ENCODE peak calls at places on chromosomes 1 and 21, in five cellular contexts. One of them, this sample, is unnamed.

GRCh38 chr1:184388671-184389292 is 2.0 kb downstream of the C1orf21 start:
- DNase-seq in CD8-positive, alpha-beta T cell: no peak
- DNase-seq in bronchial epithelial cell: no peak
- DNase-seq in cardiac fibroblast: no peak
- DNase-seq in left ventricle myocardium inferior: no peak
- DNase-seq in this sample: no peak

GRCh38 chr1:153567621-153568366 is 2.1 kb upstream of the S100A2 start:
- DNase-seq in bronchial epithelial cell: peak; percentile 100
- DNase-seq in cardiac fibroblast: no peak
- DNase-seq in CD8-positive, alpha-beta T cell: no peak
- DNase-seq in left ventricle myocardium inferior: no peak
- DNase-seq in this sample: peak; percentile 82

GRCh38 chr1:246624091-246624490 is 57.8 kb downstream of the CNST start:
- DNase-seq in bronchial epithelial cell: no peak
- DNase-seq in cardiac fibroblast: no peak
- DNase-seq in left ventricle myocardium inferior: no peak
- DNase-seq in CD8-positive, alpha-beta T cell: no peak
- DNase-seq in this sample: no peak

GRCh38 chr1:226428348-226429050 is 20.6 kb upstream of the PARP1 start:
- DNase-seq in CD8-positive, alpha-beta T cell: no peak
- DNase-seq in left ventricle myocardium inferior: no peak
- DNase-seq in cardiac fibroblast: no peak
- DNase-seq in bronchial epithelial cell: no peak
- DNase-seq in this sample: no peak

GRCh38 chr1:38785285-38786039 is 74.1 kb downstream of the RRAGC start:
- DNase-seq in left ventricle myocardium inferior: no peak
- DNase-seq in CD8-positive, alpha-beta T cell: no peak
- DNase-seq in cardiac fibroblast: no peak
- DNase-seq in bronchial epithelial cell: peak; percentile 48
- DNase-seq in this sample: no peak

GRCh38 chr1:178037510-178038253 is 56.2 kb upstream of the RASAL2 start:
- DNase-seq in CD8-positive, alpha-beta T cell: no peak
- DNase-seq in bronchial epithelial cell: peak; percentile 45
- DNase-seq in left ventricle myocardium inferior: peak; percentile 91
- DNase-seq in cardiac fibroblast: peak; percentile 90
- DNase-seq in this sample: peak; percentile 76

GRCh38 chr1:92940541-92940940 is 20.7 kb downstream of the DIPK1A start:
- DNase-seq in cardiac fibroblast: peak; percentile 47
- DNase-seq in CD8-positive, alpha-beta T cell: no peak
- DNase-seq in bronchial epithelial cell: peak; percentile 46
- DNase-seq in left ventricle myocardium inferior: no peak
- DNase-seq in this sample: peak; percentile 73

GRCh38 chr1:215055281-215055935 is 27.1 kb upstream of the KCNK2 start:
- DNase-seq in bronchial epithelial cell: peak; percentile 20
- DNase-seq in left ventricle myocardium inferior: no peak
- DNase-seq in cardiac fibroblast: no peak
- DNase-seq in CD8-positive, alpha-beta T cell: no peak
- DNase-seq in this sample: peak; percentile 23

GRCh38 chr1:18666317-18666920 is 35.8 kb downstream of the PAX7 start:
- DNase-seq in bronchial epithelial cell: peak; percentile 82
- DNase-seq in cardiac fibroblast: no peak
- DNase-seq in CD8-positive, alpha-beta T cell: no peak
- DNase-seq in left ventricle myocardium inferior: no peak
- DNase-seq in this sample: no peak

GRCh38 chr1:112954945-112955677 is 885 bp downstream of the SLC16A1 start:
- DNase-seq in left ventricle myocardium inferior: peak; percentile 55
- DNase-seq in CD8-positive, alpha-beta T cell: peak; percentile 51
- DNase-seq in cardiac fibroblast: peak; percentile 60
- DNase-seq in bronchial epithelial cell: peak; percentile 60
- DNase-seq in this sample: peak; percentile 65

GRCh38 chr1:50735443-50735842 is 224.6 kb downstream of the FAF1 start:
- DNase-seq in cardiac fibroblast: peak; percentile 58
- DNase-seq in left ventricle myocardium inferior: no peak
- DNase-seq in bronchial epithelial cell: peak; percentile 25
- DNase-seq in CD8-positive, alpha-beta T cell: no peak
- DNase-seq in this sample: peak; percentile 44

GRCh38 chr1:25744140-25744581 is 55.8 kb upstream of the SELENON start:
- DNase-seq in cardiac fibroblast: peak; percentile 90
- DNase-seq in CD8-positive, alpha-beta T cell: no peak
- DNase-seq in bronchial epithelial cell: peak; percentile 54
- DNase-seq in left ventricle myocardium inferior: peak; percentile 73
- DNase-seq in this sample: peak; percentile 68

GRCh38 chr1:165441166-165441955 is 3.6 kb downstream of the RXRG start:
- DNase-seq in cardiac fibroblast: no peak
- DNase-seq in left ventricle myocardium inferior: no peak
- DNase-seq in bronchial epithelial cell: no peak
- DNase-seq in CD8-positive, alpha-beta T cell: no peak
- DNase-seq in this sample: no peak

GRCh38 chr1:208298593-208299233 is 54.5 kb upstream of the PLXNA2 start:
- DNase-seq in cardiac fibroblast: no peak
- DNase-seq in CD8-positive, alpha-beta T cell: no peak
- DNase-seq in left ventricle myocardium inferior: no peak
- DNase-seq in bronchial epithelial cell: no peak
- DNase-seq in this sample: no peak

GRCh38 chr1:240094043-240094722 is 2.5 kb downstream of the FMN2 start:
- DNase-seq in cardiac fibroblast: no peak
- DNase-seq in left ventricle myocardium inferior: no peak
- DNase-seq in bronchial epithelial cell: no peak
- DNase-seq in CD8-positive, alpha-beta T cell: no peak
- DNase-seq in this sample: no peak

GRCh38 chr21:42237577-42237976 is 18.6 kb downstream of the ABCG1 start:
- DNase-seq in CD8-positive, alpha-beta T cell: peak; percentile 31
- DNase-seq in cardiac fibroblast: no peak
- DNase-seq in bronchial epithelial cell: no peak
- DNase-seq in left ventricle myocardium inferior: no peak
- DNase-seq in this sample: no peak

GRCh38 chr1:155085504-155086181 is 7.0 kb downstream of the EFNA3 start:
- DNase-seq in bronchial epithelial cell: peak; percentile 73
- DNase-seq in left ventricle myocardium inferior: no peak
- DNase-seq in cardiac fibroblast: peak; percentile 25
- DNase-seq in CD8-positive, alpha-beta T cell: peak; percentile 78
- DNase-seq in this sample: peak; percentile 47

GRCh38 chr1:36111151-36111550 is 13.9 kb downstream of the COL8A2 start:
- DNase-seq in left ventricle myocardium inferior: no peak
- DNase-seq in bronchial epithelial cell: no peak
- DNase-seq in CD8-positive, alpha-beta T cell: no peak
- DNase-seq in cardiac fibroblast: no peak
- DNase-seq in this sample: no peak

GRCh38 chr1:182193908-182194550 is 132.5 kb upstream of the ZNF648 start:
- DNase-seq in left ventricle myocardium inferior: no peak
- DNase-seq in bronchial epithelial cell: peak; percentile 13
- DNase-seq in cardiac fibroblast: no peak
- DNase-seq in CD8-positive, alpha-beta T cell: no peak
- DNase-seq in this sample: peak; percentile 98

GRCh38 chr1:174815036-174815435 is 184.7 kb upstream of the CACYBP start:
- DNase-seq in cardiac fibroblast: peak; percentile 4
- DNase-seq in left ventricle myocardium inferior: no peak
- DNase-seq in bronchial epithelial cell: peak; percentile 97
- DNase-seq in CD8-positive, alpha-beta T cell: no peak
- DNase-seq in this sample: peak; percentile 83

GRCh38 chr1:173392895-173393654 is 84.1 kb upstream of the PRDX6 start:
- DNase-seq in bronchial epithelial cell: peak; percentile 71
- DNase-seq in left ventricle myocardium inferior: no peak
- DNase-seq in CD8-positive, alpha-beta T cell: no peak
- DNase-seq in cardiac fibroblast: peak; percentile 87
- DNase-seq in this sample: peak; percentile 96

GRCh38 chr1:79587229-79587628 is 580.7 kb upstream of the ADGRL4 start:
- DNase-seq in bronchial epithelial cell: no peak
- DNase-seq in cardiac fibroblast: peak; percentile 57
- DNase-seq in left ventricle myocardium inferior: no peak
- DNase-seq in CD8-positive, alpha-beta T cell: no peak
- DNase-seq in this sample: peak; percentile 15

GRCh38 chr1:208803371-208803811 is 559.2 kb upstream of the PLXNA2 start:
- DNase-seq in cardiac fibroblast: no peak
- DNase-seq in bronchial epithelial cell: no peak
- DNase-seq in CD8-positive, alpha-beta T cell: no peak
- DNase-seq in left ventricle myocardium inferior: no peak
- DNase-seq in this sample: no peak

GRCh38 chr1:74505889-74506288 is 6.5 kb downstream of the LRRC53 start:
- DNase-seq in cardiac fibroblast: no peak
- DNase-seq in left ventricle myocardium inferior: no peak
- DNase-seq in CD8-positive, alpha-beta T cell: no peak
- DNase-seq in bronchial epithelial cell: no peak
- DNase-seq in this sample: no peak

GRCh38 chr1:226664413-226665101 is 74.5 kb downstream of the ITPKB start:
- DNase-seq in left ventricle myocardium inferior: peak; percentile 46
- DNase-seq in CD8-positive, alpha-beta T cell: no peak
- DNase-seq in cardiac fibroblast: peak; percentile 93
- DNase-seq in bronchial epithelial cell: no peak
- DNase-seq in this sample: peak; percentile 90

GRCh38 chr1:199422206-199422605 is 605.3 kb upstream of the NR5A2 start:
- DNase-seq in left ventricle myocardium inferior: no peak
- DNase-seq in bronchial epithelial cell: peak; percentile 71
- DNase-seq in CD8-positive, alpha-beta T cell: no peak
- DNase-seq in cardiac fibroblast: peak; percentile 71
- DNase-seq in this sample: peak; percentile 34

GRCh38 chr1:2110191-2110737 is 60.1 kb downstream of the PRKCZ start:
- DNase-seq in CD8-positive, alpha-beta T cell: no peak
- DNase-seq in cardiac fibroblast: no peak
- DNase-seq in bronchial epithelial cell: no peak
- DNase-seq in left ventricle myocardium inferior: no peak
- DNase-seq in this sample: no peak

GRCh38 chr1:36099681-36100341 is 11.1 kb downstream of the ADPRS start:
- DNase-seq in left ventricle myocardium inferior: peak; percentile 74
- DNase-seq in CD8-positive, alpha-beta T cell: peak; percentile 81
- DNase-seq in cardiac fibroblast: peak; percentile 80
- DNase-seq in bronchial epithelial cell: peak; percentile 49
- DNase-seq in this sample: peak; percentile 73

GRCh38 chr1:38815903-38816627 is 43.5 kb downstream of the RRAGC start:
- DNase-seq in left ventricle myocardium inferior: no peak
- DNase-seq in cardiac fibroblast: no peak
- DNase-seq in bronchial epithelial cell: no peak
- DNase-seq in CD8-positive, alpha-beta T cell: no peak
- DNase-seq in this sample: no peak

GRCh38 chr1:236516929-236517704 is 6.7 kb upstream of the LGALS8 start:
- DNase-seq in CD8-positive, alpha-beta T cell: peak; percentile 49
- DNase-seq in cardiac fibroblast: peak; percentile 79
- DNase-seq in left ventricle myocardium inferior: no peak
- DNase-seq in bronchial epithelial cell: peak; percentile 96
- DNase-seq in this sample: no peak

GRCh38 chr1:208808301-208808700 is 564.1 kb upstream of the PLXNA2 start:
- DNase-seq in left ventricle myocardium inferior: no peak
- DNase-seq in cardiac fibroblast: no peak
- DNase-seq in bronchial epithelial cell: peak; percentile 98
- DNase-seq in CD8-positive, alpha-beta T cell: no peak
- DNase-seq in this sample: no peak

GRCh38 chr1:95935719-95936118 is 701.7 kb downstream of the RWDD3 start:
- DNase-seq in left ventricle myocardium inferior: no peak
- DNase-seq in cardiac fibroblast: no peak
- DNase-seq in CD8-positive, alpha-beta T cell: no peak
- DNase-seq in bronchial epithelial cell: no peak
- DNase-seq in this sample: no peak

GRCh38 chr21:26846036-26846931 is 1.1 kb upstream of the ADAMTS1 start:
- DNase-seq in CD8-positive, alpha-beta T cell: no peak
- DNase-seq in cardiac fibroblast: peak; percentile 93
- DNase-seq in left ventricle myocardium inferior: peak; percentile 91
- DNase-seq in bronchial epithelial cell: peak; percentile 49
- DNase-seq in this sample: peak; percentile 83

This sample was measured in fibroblast of mammary gland.